ENCODE peak calls at places on chromosomes 16 and 17, in six cellular contexts. B, P, O, E, G and K are unnamed samples.

GRCh38 chr16:27303256-27304100 is 10.3 kb upstream of the IL4R start:
- DNase-seq in E (no peak), B (no peak), G (no peak), O (no peak), P (no peak), K (peak)

GRCh38 chr17:76515291-76515949 is 14.2 kb upstream of the RHBDF2 start:
- DNase-seq in G (no peak), P (peak), B (peak), E (peak), O (peak), K (no peak)

GRCh38 chr17:16589097-16589969 is 20.3 kb upstream of the ZNF287 start:
- DNase-seq in E (peak), O (peak), G (peak), P (peak), B (peak), K (peak)

GRCh38 chr17:82978765-82979349 is 100.6 kb upstream of the METRNL start:
- DNase-seq in G (no peak), P (peak), O (no peak), E (no peak), B (no peak), K (no peak)

GRCh38 chr16:20851601-20852000 is 45.3 kb downstream of the REXO5 start:
- DNase-seq in G (peak), B (peak), P (peak), O (peak), E (peak), K (no peak)

GRCh38 chr16:21302898-21303528 is 24.9 kb upstream of the CRYM start:
- DNase-seq in P (no peak), E (no peak), G (no peak), O (peak), B (peak), K (no peak)

GRCh38 chr17:57853695-57854094 is 3.9 kb upstream of the MRPS23 start:
- DNase-seq in O (no peak), E (peak), G (no peak), P (no peak), B (no peak), K (no peak)

GRCh38 chr17:39144414-39144813 is 7.0 kb downstream of the PLXDC1 start:
- DNase-seq in P (peak), O (peak), E (peak), G (peak), B (peak), K (no peak)

GRCh38 chr16:63714876-63715275 is 1407.0 kb downstream of the CDH11 start:
- DNase-seq in B (no peak), O (no peak), E (peak), G (no peak), P (no peak), K (no peak)

GRCh38 chr16:19384656-19385055 is 33.0 kb upstream of the TMC5 start:
- DNase-seq in O (no peak), E (peak), G (no peak), P (peak), B (no peak), K (no peak)

GRCh38 chr17:42683407-42684031 is 1.2 kb downstream of the CNTNAP1 start:
- DNase-seq in O (no peak), B (no peak), E (peak), G (peak), P (peak), K (no peak)

GRCh38 chr17:36849871-36850348 is 87.4 kb upstream of the LHX1 start:
- DNase-seq in O (no peak), G (no peak), P (no peak), E (no peak), B (peak), K (no peak)
- TF ChIP-seq CTCF in O (peak), G (no peak), P (no peak), E (no peak), B (peak), K (peak)

GRCh38 chr17:1783271-1783670 is 21.4 kb downstream of the SERPINF1 start:
- DNase-seq in P (peak), G (no peak), E (no peak), O (no peak), B (no peak), K (no peak)

GRCh38 chr17:1785925-1786324 is 24.1 kb downstream of the SERPINF1 start:
- DNase-seq in E (no peak), B (no peak), O (no peak), G (peak), P (peak), K (peak)

GRCh38 chr17:1782171-1782567 is 20.3 kb downstream of the SERPINF1 start:
- DNase-seq in G (no peak), O (no peak), P (peak), E (no peak), B (no peak), K (no peak)

GRCh38 chr17:1786708-1787107 is 24.8 kb downstream of the SERPINF1 start:
- DNase-seq in O (no peak), B (no peak), P (peak), G (no peak), E (no peak), K (peak)

GRCh38 chr17:1783834-1784611 is 22.2 kb downstream of the SERPINF1 start:
- DNase-seq in G (peak), B (peak), E (peak), O (peak), P (peak), K (peak)
- TF ChIP-seq CTCF in G (peak), B (peak), E (no peak), O (peak), P (peak), K (peak)

GRCh38 chr17:45948881-45949624 is 50.0 kb upstream of the STH start:
- DNase-seq in O (peak), G (peak), B (peak), E (peak), P (peak), K (no peak)
- TF ChIP-seq CTCF in O (peak), G (peak), B (peak), E (no peak), P (peak), K (peak)

GRCh38 chr16:76639685-76640289 is 362.6 kb downstream of the CNTNAP4 start:
- DNase-seq in B (no peak), G (no peak), E (no peak), O (no peak), P (no peak), K (no peak)
- TF ChIP-seq CTCF in B (peak), G (no peak), E (no peak), O (peak), P (no peak), K (peak)

GRCh38 chr17:68182940-68183551 is 64.8 kb upstream of the AMZ2 start:
- DNase-seq in P (no peak), B (no peak), G (no peak), O (no peak), E (no peak), K (no peak)
- TF ChIP-seq CTCF in P (no peak), B (no peak), G (no peak), O (no peak), E (no peak), K (no peak)

GRCh38 chr16:4537376-4538066 is 1.1 kb downstream of the CDIP1 start:
- DNase-seq in E (peak), G (peak), B (no peak), P (peak), O (no peak), K (no peak)

GRCh38 chr16:4538067-4538385 is 547 bp downstream of the CDIP1 start:
- DNase-seq in E (no peak), G (no peak), P (no peak), O (no peak), B (no peak), K (no peak)

GRCh38 chr16:4539716-4540284 is 1.2 kb upstream of the CDIP1 start:
- DNase-seq in E (no peak), B (no peak), P (no peak), G (no peak), O (no peak), K (no peak)

GRCh38 chr16:4536391-4537106 is 2.0 kb downstream of the CDIP1 start:
- DNase-seq in P (no peak), G (no peak), B (no peak), E (no peak), O (no peak), K (no peak)

GRCh38 chr16:4538386-4539235 is at the start of gene CDIP1:
- DNase-seq in O (peak), P (peak), G (peak), E (peak), B (peak), K (peak)
- TF ChIP-seq CTCF in O (no peak), P (peak), G (no peak), E (no peak), B (no peak), K (peak)

GRCh38 chr17:77708936-77709335 is 249.6 kb upstream of the TNRC6C start:
- DNase-seq in B (no peak), G (no peak), O (no peak), E (no peak), P (no peak), K (no peak)

GRCh38 chr17:77708049-77708448 is 250.5 kb upstream of the TNRC6C start:
- DNase-seq in O (no peak), B (no peak), G (no peak), E (no peak), P (no peak), K (no peak)

GRCh38 chr17:77709594-77709993 is 248.9 kb upstream of the TNRC6C start:
- DNase-seq in E (no peak), B (no peak), O (no peak), G (no peak), P (no peak), K (no peak)

GRCh38 chr17:77716289-77716929 is 242.1 kb upstream of the TNRC6C start:
- DNase-seq in O (no peak), E (no peak), P (no peak), B (no peak), G (no peak), K (no peak)

GRCh38 chr17:77712578-77712977 is 245.9 kb upstream of the TNRC6C start:
- DNase-seq in P (no peak), B (no peak), G (no peak), E (no peak), O (no peak), K (no peak)
- TF ChIP-seq CTCF in P (no peak), B (no peak), G (no peak), E (no peak), O (no peak), K (no peak)